ENCODE peak calls at places on chromosome 11, in ten cellular contexts. N is caudate nucleus, M is fibroblast of lung, I is left colon, S is H54, L is T-helper 17 cell, V is iris pigment epithelial cell, T is ELR, W is NCI-H1436 treated with DMSO at 0.1 percent for 48 hours, B is AG08396. G is an unnamed sample.

GRCh38 chr11:31887180-31887579 is 76.1 kb upstream of the PAX6 start:
- DNase-seq in S (peak), W (no peak), L (no peak), M (no peak), I (no peak), B (no peak), N (no peak), T (peak), V (no peak), G (no peak)

GRCh38 chr11:69270929-69271328 is 23.0 kb upstream of the MYEOV start:
- DNase-seq in S (no peak), V (no peak), I (no peak), W (no peak), T (no peak), B (no peak), M (no peak), N (no peak), L (no peak), G (no peak)

GRCh38 chr11:127182586-127183203 is 182.1 kb upstream of the KIRREL3 start:
- DNase-seq in M (no peak), S (no peak), W (peak), B (no peak), V (no peak), L (no peak), N (no peak), T (no peak), I (no peak), G (no peak)

GRCh38 chr11:17423533-17424310 is 35.3 kb upstream of the KCNJ11 start:
- DNase-seq in S (no peak), B (no peak), M (no peak), V (no peak), L (no peak), T (no peak), I (peak), W (no peak), N (peak), G (no peak)

GRCh38 chr11:61333638-61334433 is 808 bp downstream of the TKFC start:
- DNase-seq in I (no peak), V (no peak), M (no peak), L (no peak), B (no peak), S (no peak), W (no peak), N (no peak), T (no peak), G (no peak)

GRCh38 chr11:101478587-101479375 is 105.0 kb downstream of the TRPC6 start:
- DNase-seq in M (no peak), W (no peak), S (no peak), V (no peak), I (no peak), L (no peak), N (no peak), B (no peak), T (no peak), G (no peak)

GRCh38 chr11:102587722-102588121 is 37.4 kb downstream of the MMP20 start:
- DNase-seq in B (no peak), I (no peak), M (no peak), N (no peak), V (no peak), W (no peak), L (no peak), S (no peak), T (no peak), G (no peak)

GRCh38 chr11:44559207-44559943 is 6.1 kb upstream of the CD82 start:
- DNase-seq in L (no peak), M (no peak), B (no peak), T (peak), I (no peak), V (no peak), W (no peak), S (no peak), N (no peak), G (no peak)

GRCh38 chr11:78715639-78716311 is 141.1 kb upstream of the NARS2 start:
- DNase-seq in M (peak), W (peak), I (peak), L (no peak), V (peak), T (peak), N (peak), B (peak), S (peak), G (no peak)

GRCh38 chr11:61609970-61610347 is 29.1 kb upstream of the SYT7 start:
- DNase-seq in S (no peak), I (peak), B (no peak), T (peak), V (no peak), L (no peak), N (no peak), W (no peak), M (no peak), G (no peak)

GRCh38 chr11:64356498-64357411 is 2.2 kb upstream of the RPS6KA4 start:
- DNase-seq in M (peak), L (no peak), B (no peak), N (no peak), T (peak), S (peak), I (no peak), V (peak), W (no peak), G (no peak)

GRCh38 chr11:60777572-60777971 is 7.6 kb upstream of the MS4A10 start:
- DNase-seq in N (no peak), T (peak), M (peak), V (peak), S (peak), B (peak), I (no peak), L (no peak), W (no peak), G (peak)

GRCh38 chr11:65420506-65421203 is 1.9 kb upstream of the NEAT1 start:
- DNase-seq in N (no peak), W (no peak), T (no peak), L (no peak), S (no peak), M (no peak), B (no peak), V (no peak), I (no peak), G (no peak)

GRCh38 chr11:134789104-134789503 is 377.1 kb upstream of the B3GAT1 start:
- DNase-seq in L (no peak), M (no peak), V (no peak), W (no peak), T (no peak), I (no peak), S (no peak), N (no peak), B (no peak), G (no peak)

GRCh38 chr11:46391578-46392420 is at the start of gene CHRM4:
- DNase-seq in T (peak), V (peak), I (no peak), W (peak), S (peak), B (peak), N (peak), M (peak), L (no peak), G (no peak)

GRCh38 chr11:111565111-111565720 is 24.7 kb downstream of the LAYN start:
- DNase-seq in V (peak), M (peak), N (peak), W (no peak), T (peak), B (peak), S (no peak), I (no peak), L (no peak), G (no peak)

GRCh38 chr11:20933958-20934357 is 264.6 kb downstream of the NELL1 start:
- DNase-seq in V (no peak), T (no peak), L (no peak), S (no peak), I (no peak), M (no peak), N (no peak), B (no peak), W (no peak), G (no peak)

GRCh38 chr11:132605794-132606570 is 926.3 kb downstream of the OPCML start:
- DNase-seq in I (no peak), W (no peak), V (no peak), S (no peak), L (no peak), N (no peak), T (peak), M (no peak), B (no peak), G (no peak)

GRCh38 chr11:131579932-131580387 is 209.5 kb downstream of the NTM start:
- DNase-seq in T (peak), W (no peak), M (peak), V (peak), I (no peak), N (no peak), S (peak), L (no peak), B (peak), G (peak)

GRCh38 chr11:125001073-125001764 is 47.2 kb downstream of the CCDC15 start:
- DNase-seq in S (no peak), I (no peak), L (no peak), M (no peak), V (peak), B (no peak), T (no peak), N (no peak), W (no peak), G (no peak)

GRCh38 chr11:135075740-135076139 is 663.7 kb upstream of the B3GAT1 start:
- DNase-seq in V (peak), N (no peak), M (peak), B (no peak), L (peak), I (peak), S (no peak), T (peak), W (no peak), G (no peak)

GRCh38 chr11:4467811-4468606 is 14.4 kb upstream of the OR52K1 start:
- DNase-seq in I (no peak), V (no peak), M (no peak), B (no peak), N (no peak), S (no peak), L (no peak), T (no peak), W (no peak), G (no peak)

GRCh38 chr11:6771926-6772898 is at the start of gene OR2AG2:
- DNase-seq in I (no peak), T (no peak), M (no peak), B (no peak), W (no peak), L (no peak), N (no peak), V (no peak), S (no peak), G (no peak)

GRCh38 chr11:64876835-64877341 is 1.5 kb downstream of the EHD1 start:
- DNase-seq in I (no peak), T (peak), M (no peak), V (no peak), N (no peak), B (peak), S (no peak), W (no peak), L (no peak), G (no peak)

GRCh38 chr11:1402355-1402754 is 12.6 kb downstream of the BRSK2 start:
- DNase-seq in T (no peak), M (no peak), I (no peak), W (no peak), L (no peak), B (no peak), N (no peak), V (no peak), S (no peak), G (no peak)

GRCh38 chr11:33478111-33478573 is 221.0 kb downstream of the HIPK3 start:
- DNase-seq in I (no peak), B (no peak), W (no peak), S (no peak), L (no peak), V (peak), N (no peak), T (no peak), M (peak), G (no peak)

GRCh38 chr11:40241524-40242037 is 1217.9 kb downstream of the LRRC4C start:
- DNase-seq in V (no peak), W (no peak), T (no peak), M (peak), S (no peak), I (peak), B (no peak), N (no peak), L (no peak), G (no peak)

GRCh38 chr11:110759972-110760381 is 47.7 kb upstream of the ARHGAP20 start:
- DNase-seq in I (peak), W (no peak), V (peak), B (peak), T (no peak), N (no peak), L (no peak), M (peak), S (no peak), G (no peak)

GRCh38 chr11:75195164-75195962 is 44.5 kb downstream of the SLCO2B1 start:
- DNase-seq in M (no peak), S (no peak), V (no peak), I (no peak), W (no peak), N (no peak), L (no peak), B (no peak), T (no peak), G (no peak)

GRCh38 chr11:62671272-62671603 is 235 bp upstream of the UQCC3 start:
- DNase-seq in N (no peak), I (no peak), T (no peak), L (no peak), B (no peak), V (no peak), M (no peak), W (no peak), S (no peak), G (no peak)

GRCh38 chr11:11979487-11980117 is 28.8 kb downstream of the DKK3 start:
- DNase-seq in V (peak), B (peak), W (no peak), T (peak), N (no peak), L (no peak), I (no peak), S (peak), M (peak), G (no peak)

GRCh38 chr11:13384837-13385417 is 78.1 kb downstream of the BTBD10 start:
- DNase-seq in V (peak), S (no peak), I (no peak), M (peak), T (peak), L (no peak), B (peak), N (no peak), W (no peak), G (peak)

GRCh38 chr11:4713241-4713640 is 8.7 kb downstream of the MMP26 start:
- DNase-seq in N (no peak), V (no peak), S (no peak), I (no peak), B (no peak), W (no peak), T (peak), M (no peak), L (no peak), G (no peak)

GRCh38 chr11:107860688-107861087 is 2.1 kb upstream of the SLC35F2 start:
- DNase-seq in I (no peak), M (no peak), B (no peak), V (no peak), L (no peak), N (no peak), S (no peak), W (no peak), T (peak), G (no peak)

GRCh38 chr11:2837096-2837601 is 48.4 kb downstream of the CDKN1C start:
- DNase-seq in L (no peak), B (peak), W (no peak), T (peak), I (peak), S (peak), V (peak), N (no peak), M (peak), G (no peak)

GRCh38 chr11:64255135-64256128 is 4.1 kb downstream of the PLCB3 start:
- DNase-seq in T (no peak), V (no peak), B (no peak), S (no peak), N (no peak), M (no peak), W (no peak), I (no peak), L (no peak), G (no peak)

GRCh38 chr11:17368551-17368950 is 17.0 kb downstream of the NCR3LG1 start:
- DNase-seq in L (no peak), I (no peak), B (no peak), V (no peak), M (no peak), N (no peak), S (no peak), T (no peak), W (no peak), G (no peak)

G was measured in AG09309.